ENCODE peak calls at places on chromosomes 2 and 18, in six cellular contexts. K, P, R, T, I and M are unnamed samples.
A peak's percentile ranks its signal among the peaks of the same experiment; 100 is the strongest.

GRCh38 chr2:69798466-69798908 is 31.0 kb upstream of the GMCL1 start:
- DNase-seq in K (no peak), P (no peak), R (peak; percentile 24), T (peak; percentile 83), I (no peak), M (no peak)

GRCh38 chr2:226796840-226797288 is 2.8 kb downstream of the IRS1 start:
- DNase-seq in K (peak; percentile 65), P (no peak), R (peak; percentile 76), T (peak; percentile 79), I (peak; percentile 55), M (no peak)

GRCh38 chr2:241099246-241099645 is 2.8 kb downstream of the MTERF4 start:
- DNase-seq in K (no peak), P (no peak), R (no peak), T (no peak), I (no peak), M (no peak)

GRCh38 chr2:49972699-49973098 is 818.4 kb upstream of the FSHR start:
- DNase-seq in K (no peak), P (no peak), R (no peak), T (no peak), I (no peak), M (no peak)

GRCh38 chr2:195706161-195706900 is 49.3 kb downstream of the SLC39A10 start:
- DNase-seq in K (no peak), P (no peak), R (peak; percentile 25), T (peak; percentile 43), I (no peak), M (no peak)

GRCh38 chr18:70333757-70334156 is 44.9 kb downstream of the SOCS6 start:
- DNase-seq in K (no peak), P (no peak), R (peak; percentile 100), T (peak; percentile 99), I (no peak), M (peak; percentile 11)

GRCh38 chr2:163822033-163822432 is 86.2 kb upstream of the FIGN start:
- DNase-seq in K (no peak), P (no peak), R (no peak), T (no peak), I (no peak), M (no peak)

GRCh38 chr18:76209597-76209996 is 285.4 kb downstream of the ZNF516 start:
- DNase-seq in K (no peak), P (no peak), R (peak; percentile 67), T (peak; percentile 90), I (no peak), M (no peak)

GRCh38 chr2:237967463-237967871 is 653 bp downstream of the UBE2F start:
- DNase-seq in K (peak; percentile 76), P (no peak), R (no peak), T (peak; percentile 58), I (peak; percentile 55), M (no peak)

GRCh38 chr2:136572335-136572734 is 193.0 kb upstream of the THSD7B start:
- DNase-seq in K (no peak), P (no peak), R (no peak), T (no peak), I (peak; percentile 41), M (no peak)

GRCh38 chr2:29134933-29135332 is 19.7 kb downstream of the CLIP4 start:
- DNase-seq in K (no peak), P (no peak), R (no peak), T (no peak), I (no peak), M (no peak)

GRCh38 chr2:159471340-159471739 is 145.0 kb downstream of the BAZ2B start:
- DNase-seq in K (no peak), P (no peak), R (no peak), T (no peak), I (no peak), M (no peak)

GRCh38 chr2:159475793-159476192 is 140.6 kb downstream of the BAZ2B start:
- DNase-seq in K (no peak), P (no peak), R (no peak), T (no peak), I (no peak), M (no peak)

DNA sequence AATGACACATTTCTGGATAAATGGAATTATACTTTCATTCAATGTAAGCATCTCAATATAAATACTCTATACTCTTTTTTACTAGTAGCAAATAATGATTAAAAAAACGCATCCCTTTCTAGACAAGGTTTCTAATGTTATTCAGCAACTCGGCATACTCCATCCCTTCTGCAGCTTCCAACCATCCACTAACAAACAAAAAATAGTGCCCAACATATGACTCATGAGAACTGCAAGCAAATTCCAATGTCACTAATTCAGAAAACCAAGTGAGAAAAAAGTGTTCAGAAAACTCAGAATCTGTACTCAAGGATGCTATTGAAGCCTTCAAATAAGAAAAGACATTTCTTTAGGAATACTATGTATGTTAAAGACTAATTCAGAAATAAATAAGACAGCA is 140.0 kb downstream of the BAZ2B start:
- DNase-seq in K (no peak), P (no peak), R (peak; percentile 16), T (peak; percentile 20), I (no peak), M (no peak)
- H3K27ac ChIP-seq in K (no peak overlapping the region), P (no peak overlapping the region), R (no peak overlapping the region), T (no peak overlapping the region), I (no peak overlapping the region), M (no peak overlapping the region)

GRCh38 chr2:215430528-215431187 is 5.2 kb downstream of the FN1 start:
- DNase-seq in K (no peak), P (no peak), R (peak; percentile 71), T (peak; percentile 88), I (no peak), M (no peak)
- H3K27ac ChIP-seq in K (peak overlapping the region; percentile 1), P (no peak overlapping the region), R (peak overlapping the region; percentile 73), T (peak overlapping the region; percentile 97), I (no peak overlapping the region), M (peak overlapping the region; percentile 94)

DNA sequence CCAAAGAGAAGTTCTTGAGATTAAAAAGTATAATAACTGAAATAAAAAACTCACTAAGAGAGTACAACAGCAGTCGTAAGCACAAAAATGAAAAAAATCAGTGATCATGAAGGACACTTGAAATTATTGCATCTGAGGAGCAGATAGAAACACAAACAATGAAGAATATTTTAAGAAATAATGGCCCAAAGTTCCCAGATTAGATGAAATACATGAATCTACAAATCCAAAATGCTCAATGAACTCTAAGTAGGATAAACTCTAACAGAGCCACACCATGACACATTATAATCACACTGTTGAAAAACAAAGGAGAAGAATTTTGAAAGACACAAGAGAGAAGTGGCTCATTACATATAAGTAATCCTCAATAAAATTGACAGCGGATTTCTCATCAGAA is 31.9 kb upstream of the EMILIN2 start:
- DNase-seq in K (no peak), P (no peak), R (no peak), T (no peak), I (no peak), M (no peak)
- H3K27ac ChIP-seq in K (no peak overlapping the region), P (no peak overlapping the region), R (no peak overlapping the region), T (no peak overlapping the region), I (no peak overlapping the region), M (no peak overlapping the region)

GRCh38 chr2:42107249-42108042 is 59.6 kb downstream of the PKDCC start:
- DNase-seq in K (no peak), P (no peak), R (no peak), T (no peak), I (no peak), M (no peak)

GRCh38 chr2:42103829-42104228 is 56.0 kb downstream of the PKDCC start:
- DNase-seq in K (no peak), P (no peak), R (no peak), T (no peak), I (no peak), M (no peak)

GRCh38 chr2:42105330-42106256 is 57.8 kb downstream of the PKDCC start:
- DNase-seq in K (peak; percentile 81), P (no peak), R (no peak), T (no peak), I (no peak), M (no peak)

GRCh38 chr2:42104621-42105020 is 56.8 kb downstream of the PKDCC start:
- DNase-seq in K (no peak), P (no peak), R (no peak), T (no peak), I (no peak), M (no peak)

DNA sequence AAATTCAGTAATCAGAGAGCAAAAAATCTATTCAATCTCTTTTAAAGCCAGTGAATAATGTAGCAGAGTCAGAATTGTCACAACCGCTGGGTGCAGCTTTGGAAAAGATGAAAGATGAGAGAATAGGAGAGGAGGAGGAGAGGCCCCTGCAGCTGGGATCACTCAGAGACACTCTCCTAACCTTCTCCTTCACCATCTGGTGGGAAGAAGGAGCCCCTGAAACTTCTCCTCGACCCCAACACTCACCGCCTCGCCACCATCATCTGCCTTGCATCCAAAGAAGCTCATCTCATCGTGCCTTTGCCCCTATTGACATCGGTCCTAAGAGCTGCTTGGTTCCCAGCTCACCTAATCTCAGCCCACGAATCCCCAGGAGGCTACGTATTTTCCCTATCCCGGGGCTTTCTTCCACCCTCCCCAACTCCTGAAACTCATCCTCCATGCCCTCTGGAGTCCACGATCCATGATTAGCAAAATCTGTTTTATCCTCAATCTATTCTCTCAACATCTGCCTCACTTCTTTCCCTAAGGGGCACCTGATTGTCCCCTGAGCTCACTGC is 58.5 kb downstream of the PKDCC start:
- DNase-seq in K (no peak), P (no peak), R (no peak), T (no peak), I (no peak), M (no peak)
- H3K27ac ChIP-seq in K (peak overlapping the region; percentile 74), P (no peak overlapping the region), R (no peak overlapping the region), T (no peak overlapping the region), I (no peak overlapping the region), M (no peak overlapping the region)

GRCh38 chr2:53945538-53945937 is 25.3 kb downstream of the PSME4 start:
- DNase-seq in K (no peak), P (no peak), R (no peak), T (no peak), I (no peak), M (no peak)
- H3K27ac ChIP-seq in K (no peak overlapping the region), P (no peak overlapping the region), R (no peak overlapping the region), T (no peak overlapping the region), I (peak overlapping the region; percentile 58), M (no peak overlapping the region)

GRCh38 chr2:144213797-144214196 is 306.1 kb downstream of the ZEB2 start:
- DNase-seq in K (no peak), P (no peak), R (no peak), T (no peak), I (no peak), M (no peak)

GRCh38 chr2:144211826-144212225 is 308.1 kb downstream of the ZEB2 start:
- DNase-seq in K (no peak), P (no peak), R (no peak), T (no peak), I (no peak), M (no peak)

GRCh38 chr2:144208924-144209323 is 311.0 kb downstream of the ZEB2 start:
- DNase-seq in K (no peak), P (no peak), R (no peak), T (no peak), I (no peak), M (no peak)

GRCh38 chr2:144211065-144211464 is 308.9 kb downstream of the ZEB2 start:
- DNase-seq in K (no peak), P (no peak), R (no peak), T (no peak), I (no peak), M (no peak)

DNA sequence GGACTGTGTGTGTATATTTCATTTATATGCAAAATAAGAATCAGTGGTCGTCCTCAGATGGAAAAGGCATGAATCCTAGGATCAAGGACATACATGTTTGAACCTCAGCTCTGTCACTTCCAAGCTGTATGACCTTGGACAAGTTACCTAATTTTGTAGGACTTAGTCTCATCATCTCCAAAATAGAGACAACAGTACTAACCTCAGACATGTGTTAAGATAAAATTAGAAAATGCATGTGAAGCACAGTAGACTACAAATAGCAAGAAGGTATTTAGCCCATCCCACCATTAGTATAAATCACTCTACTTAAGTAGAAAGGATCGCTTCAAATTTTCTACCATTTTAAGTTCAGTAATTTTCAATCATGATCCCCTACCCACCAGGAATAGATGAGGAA is 309.8 kb downstream of the ZEB2 start:
- DNase-seq in K (no peak), P (no peak), R (no peak), T (no peak), I (no peak), M (no peak)
- H3K27ac ChIP-seq in K (no peak overlapping the region), P (no peak overlapping the region), R (no peak overlapping the region), T (no peak overlapping the region), I (no peak overlapping the region), M (no peak overlapping the region)